ENCODE peak calls at places on chromosomes 6 and 20, in ten cellular contexts. One of them, this sample, is unnamed.
A peak's percentile ranks its signal among the peaks of the same experiment; 100 is the strongest.

GRCh38 chr6:122833229-122833556 is 44.1 kb downstream of the SMPDL3A start:
- DNase-seq in SK-N-SH: no peak
- DNase-seq in WTC11: no peak
- DNase-seq in GM12865: no peak
- DNase-seq in CD4-positive, alpha-beta T cell: no peak
- DNase-seq in left ventricle myocardium inferior: no peak
- DNase-seq in psoas muscle: no peak
- DNase-seq in progenitor cell of endocrine pancreas: no peak
- DNase-seq in endothelial cell: no peak
- DNase-seq in HFFc6: no peak
- DNase-seq in this sample: no peak

GRCh38 chr20:52954849-52955248 is 17.3 kb upstream of the TSHZ2 start:
- DNase-seq in endothelial cell: no peak
- DNase-seq in psoas muscle: no peak
- DNase-seq in left ventricle myocardium inferior: no peak
- DNase-seq in GM12865: no peak
- DNase-seq in SK-N-SH: no peak
- DNase-seq in HFFc6: no peak
- DNase-seq in CD4-positive, alpha-beta T cell: no peak
- DNase-seq in progenitor cell of endocrine pancreas: no peak
- DNase-seq in WTC11: no peak
- DNase-seq in this sample: no peak

GRCh38 chr6:64376394-64376793 is 740.8 kb downstream of the PHF3 start:
- DNase-seq in psoas muscle: no peak
- DNase-seq in WTC11: no peak
- DNase-seq in CD4-positive, alpha-beta T cell: no peak
- DNase-seq in GM12865: no peak
- DNase-seq in HFFc6: no peak
- DNase-seq in left ventricle myocardium inferior: no peak
- DNase-seq in endothelial cell: no peak
- DNase-seq in progenitor cell of endocrine pancreas: no peak
- DNase-seq in SK-N-SH: no peak
- DNase-seq in this sample: no peak

GRCh38 chr6:166543603-166544293 is 42.7 kb downstream of the RAMACL start:
- DNase-seq in GM12865: no peak
- DNase-seq in SK-N-SH: no peak
- DNase-seq in WTC11: no peak
- DNase-seq in progenitor cell of endocrine pancreas: no peak
- DNase-seq in CD4-positive, alpha-beta T cell: no peak
- DNase-seq in left ventricle myocardium inferior: no peak
- DNase-seq in endothelial cell: no peak
- DNase-seq in psoas muscle: no peak
- DNase-seq in HFFc6: no peak
- DNase-seq in this sample: no peak

GRCh38 chr6:117317261-117317660 is 51.9 kb downstream of the VGLL2 start:
- DNase-seq in WTC11: no peak
- DNase-seq in HFFc6: no peak
- DNase-seq in GM12865: peak; percentile 19
- DNase-seq in psoas muscle: no peak
- DNase-seq in CD4-positive, alpha-beta T cell: no peak
- DNase-seq in SK-N-SH: no peak
- DNase-seq in endothelial cell: no peak
- DNase-seq in progenitor cell of endocrine pancreas: no peak
- DNase-seq in left ventricle myocardium inferior: no peak
- DNase-seq in this sample: no peak

GRCh38 chr6:148441454-148441911 is 98.8 kb downstream of the SASH1 start:
- DNase-seq in HFFc6: peak; percentile 76
- DNase-seq in CD4-positive, alpha-beta T cell: no peak
- DNase-seq in GM12865: no peak
- DNase-seq in SK-N-SH: no peak
- DNase-seq in psoas muscle: no peak
- DNase-seq in progenitor cell of endocrine pancreas: no peak
- DNase-seq in WTC11: no peak
- DNase-seq in left ventricle myocardium inferior: no peak
- DNase-seq in endothelial cell: no peak
- DNase-seq in this sample: no peak

GRCh38 chr6:148494226-148494625 is 151.6 kb downstream of the SASH1 start:
- DNase-seq in SK-N-SH: no peak
- DNase-seq in GM12865: no peak
- DNase-seq in progenitor cell of endocrine pancreas: no peak
- DNase-seq in endothelial cell: no peak
- DNase-seq in HFFc6: no peak
- DNase-seq in psoas muscle: no peak
- DNase-seq in CD4-positive, alpha-beta T cell: no peak
- DNase-seq in WTC11: no peak
- DNase-seq in left ventricle myocardium inferior: no peak
- DNase-seq in this sample: no peak

GRCh38 chr6:54194067-54194466 is 82.8 kb downstream of the MLIP start:
- DNase-seq in GM12865: no peak
- DNase-seq in SK-N-SH: no peak
- DNase-seq in psoas muscle: no peak
- DNase-seq in HFFc6: no peak
- DNase-seq in endothelial cell: no peak
- DNase-seq in WTC11: no peak
- DNase-seq in CD4-positive, alpha-beta T cell: no peak
- DNase-seq in progenitor cell of endocrine pancreas: no peak
- DNase-seq in left ventricle myocardium inferior: no peak
- DNase-seq in this sample: no peak

GRCh38 chr6:34235605-34236422 is 859 bp upstream of the HMGA1 start:
- DNase-seq in endothelial cell: no peak
- DNase-seq in HFFc6: peak; percentile 89
- DNase-seq in SK-N-SH: no peak
- DNase-seq in progenitor cell of endocrine pancreas: peak; percentile 83
- DNase-seq in psoas muscle: peak; percentile 55
- DNase-seq in WTC11: peak; percentile 91
- DNase-seq in CD4-positive, alpha-beta T cell: peak; percentile 52
- DNase-seq in left ventricle myocardium inferior: peak; percentile 64
- DNase-seq in GM12865: peak; percentile 82
- DNase-seq in this sample: no peak

GRCh38 chr6:111032493-111033140 is 50.8 kb downstream of the RPF2 start:
- DNase-seq in GM12865: no peak
- DNase-seq in CD4-positive, alpha-beta T cell: no peak
- DNase-seq in HFFc6: no peak
- DNase-seq in WTC11: no peak
- DNase-seq in psoas muscle: no peak
- DNase-seq in left ventricle myocardium inferior: no peak
- DNase-seq in SK-N-SH: no peak
- DNase-seq in endothelial cell: no peak
- DNase-seq in progenitor cell of endocrine pancreas: no peak
- DNase-seq in this sample: no peak

GRCh38 chr6:20599302-20600051 is 65.2 kb downstream of the CDKAL1 start:
- DNase-seq in CD4-positive, alpha-beta T cell: no peak
- DNase-seq in left ventricle myocardium inferior: no peak
- DNase-seq in progenitor cell of endocrine pancreas: no peak
- DNase-seq in SK-N-SH: no peak
- DNase-seq in endothelial cell: no peak
- DNase-seq in HFFc6: no peak
- DNase-seq in psoas muscle: no peak
- DNase-seq in GM12865: peak; percentile 28
- DNase-seq in WTC11: no peak
- DNase-seq in this sample: no peak

GRCh38 chr6:144725731-144726522 is 440.8 kb downstream of the UTRN start:
- DNase-seq in endothelial cell: no peak
- DNase-seq in WTC11: no peak
- DNase-seq in HFFc6: no peak
- DNase-seq in psoas muscle: no peak
- DNase-seq in left ventricle myocardium inferior: peak; percentile 21
- DNase-seq in SK-N-SH: peak; percentile 3
- DNase-seq in GM12865: peak; percentile 32
- DNase-seq in CD4-positive, alpha-beta T cell: no peak
- DNase-seq in progenitor cell of endocrine pancreas: no peak
- DNase-seq in this sample: no peak

GRCh38 chr6:31652925-31653724 is 664 bp upstream of the BAG6 start:
- DNase-seq in GM12865: peak; percentile 96
- DNase-seq in progenitor cell of endocrine pancreas: no peak
- DNase-seq in left ventricle myocardium inferior: peak; percentile 86
- DNase-seq in WTC11: peak; percentile 81
- DNase-seq in SK-N-SH: peak; percentile 87
- DNase-seq in HFFc6: peak; percentile 84
- DNase-seq in endothelial cell: peak; percentile 16
- DNase-seq in psoas muscle: peak; percentile 85
- DNase-seq in CD4-positive, alpha-beta T cell: peak; percentile 14
- DNase-seq in this sample: peak; percentile 90

GRCh38 chr6:129543981-129544380 is 166.0 kb downstream of the ARHGAP18 start:
- DNase-seq in HFFc6: peak; percentile 32
- DNase-seq in GM12865: no peak
- DNase-seq in psoas muscle: no peak
- DNase-seq in endothelial cell: no peak
- DNase-seq in SK-N-SH: no peak
- DNase-seq in left ventricle myocardium inferior: no peak
- DNase-seq in WTC11: no peak
- DNase-seq in progenitor cell of endocrine pancreas: no peak
- DNase-seq in CD4-positive, alpha-beta T cell: no peak
- DNase-seq in this sample: no peak

GRCh38 chr6:117373211-117373813 is 52.4 kb downstream of the ROS1 start:
- DNase-seq in WTC11: no peak
- DNase-seq in psoas muscle: no peak
- DNase-seq in endothelial cell: no peak
- DNase-seq in SK-N-SH: no peak
- DNase-seq in GM12865: no peak
- DNase-seq in progenitor cell of endocrine pancreas: no peak
- DNase-seq in HFFc6: no peak
- DNase-seq in left ventricle myocardium inferior: no peak
- DNase-seq in CD4-positive, alpha-beta T cell: no peak
- DNase-seq in this sample: no peak

GRCh38 chr6:30612687-30613248 is 4.3 kb downstream of the PPP1R10 start:
- DNase-seq in endothelial cell: no peak
- DNase-seq in CD4-positive, alpha-beta T cell: no peak
- DNase-seq in WTC11: no peak
- DNase-seq in psoas muscle: no peak
- DNase-seq in SK-N-SH: no peak
- DNase-seq in GM12865: no peak
- DNase-seq in HFFc6: peak; percentile 52
- DNase-seq in left ventricle myocardium inferior: no peak
- DNase-seq in progenitor cell of endocrine pancreas: no peak
- DNase-seq in this sample: no peak

GRCh38 chr20:63178889-63179751 is 36.8 kb downstream of the YTHDF1 start:
- DNase-seq in WTC11: peak; percentile 57
- DNase-seq in endothelial cell: no peak
- DNase-seq in progenitor cell of endocrine pancreas: peak; percentile 31
- DNase-seq in left ventricle myocardium inferior: peak; percentile 28
- DNase-seq in HFFc6: peak; percentile 34
- DNase-seq in GM12865: peak; percentile 71
- DNase-seq in CD4-positive, alpha-beta T cell: peak; percentile 46
- DNase-seq in psoas muscle: peak; percentile 29
- DNase-seq in SK-N-SH: peak; percentile 82
- DNase-seq in this sample: peak; percentile 70
- TF ChIP-seq CTCF in WTC11: no peak
- TF ChIP-seq CTCF in endothelial cell: no peak
- TF ChIP-seq CTCF in progenitor cell of endocrine pancreas: peak; percentile 58
- TF ChIP-seq CTCF in left ventricle myocardium inferior: peak; percentile 65
- TF ChIP-seq CTCF in HFFc6: peak; percentile 74
- TF ChIP-seq CTCF in GM12865: peak; percentile 66
- TF ChIP-seq CTCF in CD4-positive, alpha-beta T cell: peak; percentile 68
- TF ChIP-seq CTCF in psoas muscle: peak; percentile 50
- TF ChIP-seq CTCF in SK-N-SH: peak; percentile 48
- TF ChIP-seq CTCF in this sample: peak; percentile 64

GRCh38 chr6:46734867-46735719 is at the start of gene PLA2G7:
- DNase-seq in CD4-positive, alpha-beta T cell: no peak
- DNase-seq in left ventricle myocardium inferior: peak; percentile 17
- DNase-seq in GM12865: no peak
- DNase-seq in HFFc6: no peak
- DNase-seq in progenitor cell of endocrine pancreas: peak; percentile 35
- DNase-seq in psoas muscle: peak; percentile 15
- DNase-seq in SK-N-SH: peak; percentile 35
- DNase-seq in WTC11: peak; percentile 65
- DNase-seq in endothelial cell: peak; percentile 33
- DNase-seq in this sample: no peak
- TF ChIP-seq CTCF in CD4-positive, alpha-beta T cell: no peak
- TF ChIP-seq CTCF in left ventricle myocardium inferior: no peak
- TF ChIP-seq CTCF in GM12865: no peak
- TF ChIP-seq CTCF in HFFc6: no peak
- TF ChIP-seq CTCF in progenitor cell of endocrine pancreas: peak; percentile 25
- TF ChIP-seq CTCF in psoas muscle: no peak
- TF ChIP-seq CTCF in SK-N-SH: no peak
- TF ChIP-seq CTCF in WTC11: no peak
- TF ChIP-seq CTCF in endothelial cell: no peak
- TF ChIP-seq CTCF in this sample: no peak

DNA sequence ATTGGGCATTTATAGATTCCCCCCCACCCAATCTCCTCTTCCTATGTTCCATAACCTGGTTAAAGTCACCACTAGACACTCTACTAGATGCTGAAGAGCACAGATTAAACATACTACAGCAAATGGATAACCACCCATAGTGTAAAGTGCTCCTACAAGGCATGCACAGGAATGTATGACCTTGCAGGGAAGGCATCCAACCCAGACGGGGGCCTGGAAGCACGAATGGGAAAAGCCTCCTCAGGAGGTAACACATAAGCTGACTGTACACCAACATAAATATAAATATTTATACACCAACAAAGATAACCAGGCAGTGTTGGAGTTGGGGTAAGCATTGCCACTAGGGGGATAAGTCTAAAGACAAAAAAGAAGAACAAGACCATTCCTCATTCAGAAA is 691.7 kb downstream of the GRIK2 start:
- DNase-seq in endothelial cell: no peak
- DNase-seq in HFFc6: no peak
- DNase-seq in CD4-positive, alpha-beta T cell: no peak
- DNase-seq in SK-N-SH: no peak
- DNase-seq in left ventricle myocardium inferior: no peak
- DNase-seq in GM12865: no peak
- DNase-seq in WTC11: no peak
- DNase-seq in psoas muscle: no peak
- DNase-seq in progenitor cell of endocrine pancreas: no peak
- DNase-seq in this sample: no peak
- TF ChIP-seq CTCF in endothelial cell: no peak
- TF ChIP-seq CTCF in HFFc6: peak; percentile 21
- TF ChIP-seq CTCF in CD4-positive, alpha-beta T cell: no peak
- TF ChIP-seq CTCF in SK-N-SH: no peak
- TF ChIP-seq CTCF in left ventricle myocardium inferior: no peak
- TF ChIP-seq CTCF in GM12865: no peak
- TF ChIP-seq CTCF in WTC11: no peak
- TF ChIP-seq CTCF in psoas muscle: no peak
- TF ChIP-seq CTCF in progenitor cell of endocrine pancreas: no peak
- TF ChIP-seq CTCF in this sample: peak; percentile 29

DNA sequence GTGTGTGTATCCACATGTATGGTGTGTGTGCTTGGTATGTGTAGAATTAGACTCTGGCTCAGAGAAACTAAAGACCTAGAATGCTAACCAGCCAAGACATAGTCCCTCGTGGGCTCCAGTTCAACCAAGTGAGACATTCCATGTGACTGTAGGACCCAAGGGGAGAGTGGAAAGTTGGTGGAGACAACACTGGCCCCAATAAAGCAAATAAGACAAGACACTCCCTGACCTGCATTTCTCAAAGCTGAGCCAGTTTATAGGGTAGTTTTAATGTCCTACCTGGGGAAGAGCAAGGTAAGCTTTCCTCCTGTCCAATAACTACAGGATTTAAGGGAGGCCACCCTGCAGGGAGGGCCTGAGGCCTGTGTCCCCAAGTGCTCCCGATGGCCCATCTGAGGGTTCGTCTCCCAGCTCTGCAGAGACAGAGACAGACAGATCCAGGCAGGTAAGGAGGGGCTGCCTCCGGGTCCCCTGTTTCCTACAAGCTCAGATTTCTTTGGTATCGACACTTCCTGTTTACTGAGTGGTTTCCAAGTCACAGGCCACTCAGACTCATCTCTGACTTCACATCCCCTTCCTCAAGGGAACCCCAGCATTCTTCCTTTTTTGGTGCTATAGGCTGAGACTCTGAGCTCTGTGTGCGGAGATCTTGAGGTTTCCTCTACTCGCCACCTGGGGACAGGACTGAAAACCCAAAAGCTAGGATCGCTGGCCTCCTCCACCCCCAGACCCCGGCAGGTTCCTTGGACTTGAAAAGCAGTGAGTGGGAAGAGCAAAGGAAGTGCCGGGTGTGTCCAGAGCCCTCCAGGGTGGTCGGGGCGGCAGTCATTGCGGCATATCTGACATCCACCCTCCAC is 92.4 kb downstream of the PRND start:
- DNase-seq in psoas muscle: no peak
- DNase-seq in progenitor cell of endocrine pancreas: no peak
- DNase-seq in SK-N-SH: no peak
- DNase-seq in left ventricle myocardium inferior: no peak
- DNase-seq in CD4-positive, alpha-beta T cell: peak; percentile 54
- DNase-seq in HFFc6: no peak
- DNase-seq in endothelial cell: peak; percentile 37
- DNase-seq in WTC11: no peak
- DNase-seq in GM12865: peak; percentile 94
- DNase-seq in this sample: no peak
- TF ChIP-seq CTCF in psoas muscle: no peak
- TF ChIP-seq CTCF in progenitor cell of endocrine pancreas: no peak
- TF ChIP-seq CTCF in SK-N-SH: no peak
- TF ChIP-seq CTCF in left ventricle myocardium inferior: no peak
- TF ChIP-seq CTCF in CD4-positive, alpha-beta T cell: no peak
- TF ChIP-seq CTCF in HFFc6: no peak
- TF ChIP-seq CTCF in endothelial cell: no peak
- TF ChIP-seq CTCF in WTC11: no peak
- TF ChIP-seq CTCF in GM12865: no peak
- TF ChIP-seq CTCF in this sample: no peak